ENCODE peak calls at places on chromosomes 3 and 15, in four cellular contexts. S is glutamatergic neuron, C is brain microvascular endothelial cell, O is GM20000. V is an unnamed sample.

GRCh38 chr15:39407116-39407515 is 173.8 kb upstream of the THBS1 start:
- DNase-seq in S (no peak), O (no peak), C (no peak), V (no peak)

GRCh38 chr15:58241872-58242271 is 103.7 kb downstream of the AQP9 start:
- DNase-seq in O (no peak), C (no peak), S (no peak), V (peak)

GRCh38 chr15:96268421-96269204 is 61.9 kb upstream of the NR2F2 start:
- DNase-seq in O (no peak), S (no peak), C (no peak), V (no peak)

GRCh38 chr3:32493437-32494414 is 8.9 kb downstream of the CMTM6 start:
- DNase-seq in S (no peak), C (peak), O (peak), V (no peak)

GRCh38 chr15:101171954-101172353 is 79.9 kb downstream of the CHSY1 start:
- DNase-seq in S (no peak), O (no peak), C (no peak), V (no peak)

GRCh38 chr3:170322501-170323328 is 34.8 kb upstream of the SKIL start:
- DNase-seq in C (peak), S (no peak), O (no peak), V (no peak)

GRCh38 chr15:90603893-90604292 is 74.2 kb downstream of the CRTC3 start:
- DNase-seq in S (no peak), O (no peak), C (peak), V (no peak)

GRCh38 chr15:41977757-41978369 is 5.5 kb upstream of the EHD4 start:
- DNase-seq in S (no peak), C (no peak), O (no peak), V (no peak)

GRCh38 chr3:70277304-70277703 is 35.1 kb downstream of the MDFIC2 start:
- DNase-seq in O (no peak), C (no peak), S (no peak), V (no peak)

GRCh38 chr3:179321585-179322322 is 1.1 kb upstream of the ZNF639 start:
- DNase-seq in C (peak), O (no peak), S (peak), V (no peak)

GRCh38 chr3:65854606-65855304 is 184.0 kb downstream of the MAGI1 start:
- DNase-seq in C (no peak), S (no peak), O (peak), V (no peak)

GRCh38 chr3:149933858-149934257 is 36.8 kb downstream of the PFN2 start:
- DNase-seq in O (no peak), S (no peak), C (no peak), V (no peak)

GRCh38 chr3:125357032-125357658 is 18.0 kb downstream of the ZNF148 start:
- DNase-seq in C (peak), S (peak), O (peak), V (no peak)

V was measured in NCI-H524 treated with DMSO at 0.1 percent for 48 hours.